ENCODE peak calls at places on chromosomes 11 and 22, in seven cellular contexts. X is PC-3; Z is CD4-positive, alpha-beta memory T cell; V is esophagus squamous epithelium; K is uterus; D is osteoblast; F is astrocyte. R is an unnamed sample.

GRCh38 chr11:87662287-87662686 is 513.0 kb downstream of the RAB38 start:
- DNase-seq in Z (no peak), D (peak), X (no peak), F (no peak), V (no peak), K (no peak), R (no peak)

GRCh38 chr22:46514592-46515207 is 22.7 kb downstream of the CELSR1 start:
- DNase-seq in F (peak), K (no peak), X (peak), D (peak), V (no peak), Z (no peak), R (no peak)

GRCh38 chr22:29309332-29310064 is 3.0 kb downstream of the GAS2L1 start:
- DNase-seq in X (peak), Z (no peak), D (peak), F (no peak), K (no peak), V (no peak), R (no peak)

GRCh38 chr11:123549901-123550619 is 104.4 kb downstream of the SCN3B start:
- DNase-seq in Z (no peak), V (no peak), F (peak), D (peak), X (peak), K (no peak), R (no peak)

GRCh38 chr11:120547871-120548681 is 36.5 kb downstream of the GRIK4 start:
- DNase-seq in Z (no peak), K (peak), F (peak), D (peak), V (no peak), X (peak), R (peak)

GRCh38 chr11:128171496-128171895 is 415.9 kb downstream of the ETS1 start:
- DNase-seq in K (no peak), Z (no peak), F (peak), V (no peak), D (no peak), X (peak), R (no peak)

GRCh38 chr11:19079643-19080440 is 19.3 kb upstream of the MRGPRX2 start:
- DNase-seq in D (peak), K (peak), V (no peak), F (peak), Z (no peak), X (peak), R (no peak)

GRCh38 chr11:72848846-72849466 is 34.7 kb downstream of the ATG16L2 start:
- DNase-seq in X (peak), F (no peak), Z (peak), V (no peak), D (peak), K (no peak), R (no peak)

GRCh38 chr11:44950625-44951472 is at the start of gene TP53I11:
- DNase-seq in Z (peak), D (peak), K (peak), X (peak), V (no peak), F (peak), R (peak)

GRCh38 chr22:32723632-32724031 is 77.9 kb upstream of the TIMP3 start:
- DNase-seq in Z (peak), V (no peak), K (peak), D (peak), F (peak), X (no peak), R (no peak)

GRCh38 chr11:76592961-76593360 is 77.6 kb downstream of the LRRC32 start:
- DNase-seq in D (no peak), X (peak), Z (no peak), F (no peak), K (no peak), V (no peak), R (no peak)

GRCh38 chr11:5460983-5461621 is 12.0 kb downstream of the OR51I2 start:
- DNase-seq in F (no peak), V (no peak), Z (no peak), K (no peak), D (no peak), X (no peak), R (no peak)

GRCh38 chr11:48019230-48019584 is 38.8 kb downstream of the PTPRJ start:
- DNase-seq in Z (no peak), F (no peak), X (no peak), V (no peak), D (peak), K (no peak), R (no peak)

GRCh38 chr11:47916361-47916841 is 64.0 kb upstream of the PTPRJ start:
- DNase-seq in X (no peak), V (no peak), Z (no peak), F (peak), D (no peak), K (peak), R (no peak)

GRCh38 chr22:38970548-38970947 is 11.6 kb upstream of the APOBEC3B start:
- DNase-seq in D (no peak), Z (no peak), K (no peak), F (no peak), V (no peak), X (no peak), R (no peak)

GRCh38 chr22:47329727-47330653 is 567.5 kb downstream of the TBC1D22A start:
- DNase-seq in Z (no peak), K (no peak), F (no peak), D (no peak), V (no peak), X (no peak), R (no peak)

GRCh38 chr11:120186408-120186798 is 24.4 kb upstream of the OAF start:
- DNase-seq in D (no peak), X (no peak), V (no peak), Z (no peak), K (no peak), F (no peak), R (no peak)

GRCh38 chr22:29152045-29152380 is 53.7 kb upstream of the EMID1 start:
- DNase-seq in X (no peak), F (no peak), D (peak), V (no peak), K (no peak), Z (no peak), R (no peak)

GRCh38 chr22:41092023-41092817 is at the start of gene EP300:
- DNase-seq in Z (peak), D (peak), K (peak), X (peak), F (peak), V (peak), R (peak)

GRCh38 chr11:35967042-35967441 is 23.2 kb downstream of the LDLRAD3 start:
- DNase-seq in Z (no peak), D (no peak), F (no peak), K (no peak), X (no peak), V (no peak), R (no peak)

GRCh38 chr11:64051297-64051696 is 15.6 kb downstream of the FLRT1 start:
- DNase-seq in V (no peak), Z (no peak), X (no peak), D (no peak), K (no peak), F (no peak), R (no peak)

GRCh38 chr11:64052938-64053622 is 17.3 kb downstream of the FLRT1 start:
- DNase-seq in X (no peak), D (no peak), K (no peak), V (no peak), Z (no peak), F (no peak), R (no peak)

GRCh38 chr11:64048042-64048854 is 12.5 kb downstream of the FLRT1 start:
- DNase-seq in X (no peak), Z (no peak), D (no peak), V (no peak), K (no peak), F (no peak), R (peak)

GRCh38 chr11:64052436-64052835 is 16.7 kb downstream of the FLRT1 start:
- DNase-seq in K (no peak), V (no peak), D (no peak), Z (no peak), X (no peak), F (no peak), R (no peak)

GRCh38 chr11:64049509-64049908 is 13.8 kb downstream of the FLRT1 start:
- DNase-seq in V (no peak), Z (no peak), K (no peak), D (no peak), X (no peak), F (no peak), R (no peak)
- H3K27ac ChIP-seq in V (no peak), Z (no peak), K (no peak), D (no peak), X (no peak), F (no peak), R (peak)

DNA sequence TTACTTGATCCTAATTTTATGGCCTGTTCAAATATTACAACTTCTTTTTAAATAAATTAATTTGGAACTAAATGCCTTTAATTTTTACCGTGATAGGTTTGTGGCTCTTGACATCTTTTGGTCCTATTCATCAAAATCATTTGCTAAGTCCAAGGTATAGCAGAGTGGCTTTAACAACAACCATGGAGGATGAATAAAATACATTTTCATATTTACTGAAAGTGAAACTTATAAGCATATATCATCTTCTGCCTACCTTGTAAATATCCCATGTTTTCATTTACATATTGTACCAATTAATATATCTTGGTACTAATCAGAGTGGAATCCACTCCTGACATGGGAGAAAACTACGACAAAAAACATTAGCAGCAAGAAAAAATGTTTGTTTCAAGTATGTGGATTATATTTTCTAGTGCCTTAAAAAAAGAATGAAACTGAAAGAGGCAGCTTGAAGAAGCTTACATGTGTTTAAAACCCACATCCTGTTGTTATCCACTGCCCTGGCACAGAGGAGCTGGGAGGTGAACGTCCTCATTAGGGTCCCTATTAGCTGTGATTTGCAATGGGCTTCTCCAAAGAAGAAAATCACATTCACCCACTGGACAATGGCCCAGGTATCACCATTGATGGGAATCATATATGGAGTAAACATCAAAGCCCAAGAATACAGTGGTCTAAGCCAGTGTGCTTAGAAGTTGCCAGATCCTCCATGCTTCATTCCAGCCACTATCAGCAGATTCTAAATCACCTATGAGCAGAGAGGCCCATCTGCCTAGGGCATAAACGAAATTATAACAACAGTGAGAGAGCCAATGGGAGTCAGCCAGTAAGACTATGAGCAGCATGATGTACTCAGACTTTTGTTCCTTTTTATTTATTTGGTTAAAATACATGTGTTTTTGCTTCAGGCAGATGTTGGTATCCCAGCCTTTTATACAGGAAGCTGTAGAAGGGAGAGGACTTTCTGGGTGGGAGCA is 84.7 kb downstream of the MAML2 start:
- DNase-seq in D (no peak), K (no peak), F (peak), Z (peak), V (no peak), X (no peak), R (no peak)
- H3K27ac ChIP-seq in D (peak), K (peak), F (peak), Z (peak), V (peak), X (peak), R (peak)

GRCh38 chr11:61907871-61908729 is 9.3 kb downstream of the RAB3IL1 start:
- DNase-seq in F (no peak), D (peak), Z (no peak), K (no peak), X (no peak), V (no peak), R (no peak)
- H3K27ac ChIP-seq in F (no peak), D (no peak), Z (no peak), K (peak), X (no peak), V (no peak), R (no peak)

GRCh38 chr11:68890490-68891231 is 13.0 kb downstream of the MRPL21 start:
- DNase-seq in D (peak), F (peak), V (no peak), K (peak), Z (no peak), X (no peak), R (peak)
- H3K27ac ChIP-seq in D (peak), F (peak), V (peak), K (peak), Z (no peak), X (no peak), R (peak)

GRCh38 chr11:131652231-131652630 is 281.8 kb downstream of the NTM start:
- DNase-seq in V (no peak), Z (no peak), D (no peak), K (no peak), F (no peak), X (no peak), R (no peak)

GRCh38 chr11:131649861-131650260 is 279.4 kb downstream of the NTM start:
- DNase-seq in Z (no peak), D (no peak), K (no peak), F (no peak), X (no peak), V (no peak), R (no peak)

GRCh38 chr11:131654849-131655248 is 284.4 kb downstream of the NTM start:
- DNase-seq in F (no peak), Z (no peak), V (no peak), D (no peak), X (no peak), K (no peak), R (no peak)

GRCh38 chr11:131656179-131656838 is 285.9 kb downstream of the NTM start:
- DNase-seq in K (no peak), Z (no peak), V (no peak), F (no peak), X (no peak), D (peak), R (no peak)

GRCh38 chr11:131653244-131653643 is 282.8 kb downstream of the NTM start:
- DNase-seq in X (no peak), F (no peak), Z (no peak), K (no peak), V (no peak), D (no peak), R (no peak)
- H3K27ac ChIP-seq in X (no peak), F (no peak), Z (no peak), K (no peak), V (no peak), D (no peak), R (peak)

GRCh38 chr22:25402160-25402500 is 162.3 kb upstream of the GRK3 start:
- DNase-seq in F (no peak), K (no peak), Z (no peak), D (no peak), X (no peak), V (no peak), R (no peak)
- H3K27ac ChIP-seq in F (no peak), K (no peak), Z (no peak), D (no peak), X (no peak), V (peak), R (no peak)

DNA sequence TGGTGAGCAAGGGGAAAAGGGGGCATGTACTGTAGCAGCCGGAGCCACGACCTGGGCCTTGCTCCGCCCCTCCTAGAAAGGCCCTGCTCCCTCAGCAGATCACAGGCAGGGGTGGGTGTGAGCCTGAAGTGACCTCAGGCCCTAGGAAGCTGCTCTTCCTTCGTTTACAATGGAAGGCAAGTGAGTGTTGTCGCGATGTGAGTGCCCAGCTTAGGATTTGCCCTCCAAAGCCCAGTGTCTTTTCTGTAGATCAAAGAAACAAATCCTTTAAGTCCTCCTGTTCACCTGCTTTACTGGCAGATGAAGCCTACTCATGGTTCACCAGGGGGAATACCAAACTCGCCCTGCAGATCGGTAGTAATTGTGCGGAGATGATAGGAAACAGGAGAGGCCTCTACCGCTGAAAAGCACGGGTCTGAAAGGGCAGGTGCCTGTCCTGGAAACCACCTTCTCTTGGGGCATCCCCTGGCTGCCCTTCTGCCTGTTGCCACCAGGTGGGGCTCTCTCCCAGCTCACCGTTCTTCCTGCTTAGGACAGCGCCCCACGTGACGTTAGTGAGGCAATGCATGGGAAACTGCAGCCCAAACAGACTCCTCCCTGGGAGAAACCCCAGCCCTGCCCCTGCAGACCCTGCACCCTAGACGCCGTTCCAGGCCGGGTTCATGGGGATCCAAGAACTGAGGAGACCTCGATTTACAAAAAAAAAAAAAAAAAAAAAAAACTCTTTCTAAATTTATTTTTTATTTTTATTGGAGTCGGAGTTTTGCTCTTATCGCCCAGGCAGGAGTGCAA is 45.9 kb upstream of the RAB1B start:
- DNase-seq in Z (peak), F (peak), K (peak), X (peak), D (peak), V (peak), R (peak)
- H3K27ac ChIP-seq in Z (peak), F (no peak), K (no peak), X (no peak), D (no peak), V (no peak), R (no peak)

DNA sequence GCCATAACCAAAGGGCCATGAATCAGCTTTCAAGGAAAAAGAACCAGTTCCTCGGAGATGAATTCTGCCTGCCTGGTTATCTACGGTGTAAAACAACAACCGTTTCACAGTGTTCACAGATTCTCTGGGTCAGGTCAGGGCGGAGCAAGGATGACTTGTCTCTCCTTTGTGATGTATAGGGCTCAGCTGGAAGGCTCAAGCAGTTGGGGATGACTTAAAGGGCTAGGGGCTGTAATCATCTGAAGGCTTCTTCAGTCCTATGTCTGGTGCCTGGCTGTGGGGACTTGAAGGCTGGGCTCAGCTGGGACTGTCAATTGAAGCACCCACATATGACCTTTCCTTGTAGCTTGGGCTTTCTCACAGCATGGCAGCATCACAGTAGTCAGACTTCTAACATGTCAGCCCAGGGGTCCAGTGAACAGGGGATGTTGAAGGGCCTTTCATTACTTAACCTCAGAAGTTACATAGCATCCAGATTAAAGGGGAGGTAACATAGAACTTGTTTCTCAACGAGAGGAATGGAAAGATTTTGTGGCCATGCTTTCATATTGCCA is 29.3 kb downstream of the EIF3F start:
- DNase-seq in K (no peak), V (no peak), D (no peak), Z (no peak), F (no peak), X (no peak), R (no peak)
- H3K27ac ChIP-seq in K (no peak), V (no peak), D (peak), Z (no peak), F (no peak), X (no peak), R (no peak)

DNA sequence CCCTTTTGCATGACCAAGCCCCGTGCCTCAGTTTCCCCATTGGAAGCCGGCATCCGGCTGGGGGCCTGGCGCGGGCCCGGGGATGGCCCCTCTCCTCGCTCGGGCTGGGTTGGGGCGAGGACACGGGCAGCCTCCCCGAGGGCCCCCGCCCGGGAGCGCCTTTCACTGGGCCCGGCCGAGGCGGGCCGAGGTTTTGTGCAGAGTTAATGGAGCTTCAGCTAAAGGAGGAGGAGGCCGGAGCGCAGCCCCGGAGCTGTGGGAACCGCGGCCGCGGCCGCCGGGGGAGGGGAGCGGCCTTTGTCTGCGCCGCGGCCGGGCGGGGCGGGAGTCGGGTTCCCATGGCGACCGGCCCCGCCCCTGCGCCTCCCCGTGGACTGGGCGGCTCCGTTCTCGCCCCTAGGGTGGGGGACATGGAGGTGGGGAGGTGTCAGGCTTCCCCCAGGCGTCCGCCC is 1.4 kb upstream of the MAPK11 start:
- DNase-seq in X (peak), V (no peak), F (no peak), Z (peak), K (peak), D (peak), R (peak)
- H3K27ac ChIP-seq in X (no peak), V (peak), F (no peak), Z (no peak), K (no peak), D (no peak), R (peak)